ENCODE peak calls at places on chromosomes 13 and 19, in five cellular contexts. E, G, Q, T and R are unnamed samples.

GRCh38 chr19:51688665-51689571 is 4.2 kb upstream of the SPACA6 start:
- DNase-seq in E (peak), G (peak), Q (peak), T (peak), R (peak)

GRCh38 chr19:45179063-45179847 is 671 bp downstream of the BLOC1S3 start:
- DNase-seq in E (no peak), G (no peak), Q (no peak), T (peak), R (peak)

GRCh38 chr13:43272866-43273265 is 249.5 kb downstream of the DNAJC15 start:
- DNase-seq in E (no peak), G (no peak), Q (no peak), T (no peak), R (no peak)

GRCh38 chr19:1624458-1624857 is 19.2 kb upstream of the UQCR11 start:
- DNase-seq in E (peak), G (peak), Q (peak), T (peak), R (peak)

GRCh38 chr13:84399320-84400085 is 517.2 kb upstream of the SLITRK1 start:
- DNase-seq in E (no peak), G (peak), Q (no peak), T (no peak), R (no peak)

GRCh38 chr19:42601811-42602443 is 7.2 kb upstream of the CEACAM8 start:
- DNase-seq in E (peak), G (no peak), Q (no peak), T (peak), R (no peak)

GRCh38 chr13:40480012-40480914 is 186.2 kb downstream of the FOXO1 start:
- DNase-seq in E (no peak), G (no peak), Q (no peak), T (no peak), R (no peak)

GRCh38 chr19:50358483-50359431 is 6.7 kb downstream of the NAPSA start:
- DNase-seq in E (no peak), G (no peak), Q (no peak), T (peak), R (no peak)

GRCh38 chr19:38090561-38090960 is 133.5 kb downstream of the DPF1 start:
- DNase-seq in E (no peak), G (no peak), Q (no peak), T (no peak), R (no peak)

GRCh38 chr19:55611983-55612645 is 6.7 kb downstream of the ZNF865 start:
- DNase-seq in E (no peak), G (no peak), Q (no peak), T (no peak), R (no peak)

GRCh38 chr13:113616281-113616906 is 31.8 kb downstream of the TFDP1 start:
- DNase-seq in E (no peak), G (no peak), Q (no peak), T (peak), R (peak)

GRCh38 chr19:16336571-16336970 is 11.9 kb downstream of the KLF2 start:
- DNase-seq in E (no peak), G (no peak), Q (no peak), T (no peak), R (no peak)

GRCh38 chr19:50833117-50833801 is at the start of gene KLK15:
- DNase-seq in E (no peak), G (no peak), Q (no peak), T (no peak), R (no peak)

GRCh38 chr19:41265376-41266153 is 1.4 kb downstream of the HNRNPUL1 start:
- DNase-seq in E (no peak), G (no peak), Q (no peak), T (peak), R (peak)

GRCh38 chr13:41568990-41569387 is 111.6 kb downstream of the RGCC start:
- DNase-seq in E (no peak), G (no peak), Q (no peak), T (no peak), R (no peak)

GRCh38 chr13:113770441-113770840 is 11.4 kb downstream of the TMEM255B start:
- DNase-seq in E (no peak), G (no peak), Q (no peak), T (no peak), R (no peak)

GRCh38 chr13:51910508-51910907 is 48.7 kb downstream of the CCDC70 start:
- DNase-seq in E (peak), G (no peak), Q (no peak), T (no peak), R (no peak)

GRCh38 chr13:107866666-107867623 is 348.4 kb downstream of the LIG4 start:
- DNase-seq in E (peak), G (peak), Q (peak), T (no peak), R (peak)

GRCh38 chr19:45135176-45135575 is 25.6 kb downstream of the NKPD1 start:
- DNase-seq in E (no peak), G (no peak), Q (no peak), T (no peak), R (no peak)

GRCh38 chr19:31258211-31259052 is 90.8 kb downstream of the TSHZ3 start:
- DNase-seq in E (no peak), G (no peak), Q (peak), T (no peak), R (no peak)

GRCh38 chr19:31261019-31261595 is 88.1 kb downstream of the TSHZ3 start:
- DNase-seq in E (no peak), G (no peak), Q (no peak), T (no peak), R (no peak)

GRCh38 chr19:31261651-31262331 is 87.4 kb downstream of the TSHZ3 start:
- DNase-seq in E (no peak), G (no peak), Q (no peak), T (no peak), R (peak)

GRCh38 chr19:31262673-31263308 is 86.4 kb downstream of the TSHZ3 start:
- DNase-seq in E (peak), G (no peak), Q (no peak), T (no peak), R (peak)

DNA sequence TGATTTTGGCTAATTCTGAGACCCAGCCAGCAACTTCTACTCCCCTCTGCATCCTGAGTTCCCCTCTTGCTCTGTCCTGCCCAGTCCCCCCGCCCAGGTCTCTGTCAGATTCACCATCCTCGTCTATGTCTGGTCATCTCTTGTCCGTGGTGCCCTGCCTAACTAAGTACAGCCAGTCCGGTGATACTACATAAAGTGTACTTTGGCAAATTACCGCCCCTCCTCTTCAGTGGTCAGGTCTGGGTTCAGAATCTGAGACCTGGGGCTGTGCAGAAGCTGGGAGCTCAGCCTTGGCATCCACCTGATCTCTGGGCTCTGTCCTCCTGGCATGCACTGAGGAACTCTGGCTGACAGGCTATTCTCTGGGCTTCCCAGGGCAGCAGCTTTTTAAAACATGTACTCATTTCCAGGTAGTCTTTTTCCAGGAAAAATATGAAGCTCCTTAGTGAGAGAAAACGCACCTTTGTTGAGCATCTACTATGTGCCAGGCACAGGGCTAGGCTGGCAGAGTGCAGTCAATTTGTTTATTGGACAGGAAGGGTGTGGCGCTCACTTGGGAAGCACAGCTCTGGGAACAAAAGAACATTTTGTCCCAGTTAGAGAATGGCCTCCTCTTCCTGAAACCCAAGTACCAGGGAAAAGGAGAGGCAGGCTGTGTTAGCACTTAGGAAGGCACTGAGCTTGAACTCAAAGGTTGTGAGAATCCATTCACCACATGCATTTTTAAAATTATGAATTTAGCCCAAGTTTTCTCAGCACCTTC is 88.9 kb downstream of the TSHZ3 start:
- DNase-seq in E (no peak), G (no peak), Q (no peak), T (no peak), R (no peak)
- H2BK12ac ChIP-seq in E (no peak), G (no peak), Q (no peak), T (no peak), R (peak)

DNA sequence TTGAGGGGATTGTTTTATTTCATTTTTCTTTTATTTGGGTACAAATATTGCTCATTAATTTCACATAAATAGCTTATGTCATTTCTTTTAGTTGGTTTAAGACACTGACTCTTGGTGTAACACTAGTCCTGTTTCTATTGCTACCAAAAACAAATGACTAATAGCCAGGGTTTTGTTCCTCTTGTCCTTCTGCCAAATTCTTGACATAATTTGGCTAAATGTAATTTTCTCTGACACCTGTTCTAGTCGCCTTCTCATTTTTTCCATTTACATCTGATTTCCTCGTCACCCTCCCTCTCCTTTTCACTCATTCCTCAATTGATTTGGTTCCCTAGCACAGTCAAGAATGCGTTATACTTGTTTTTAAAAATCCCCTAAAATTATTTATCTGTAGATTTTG is 1718.7 kb downstream of the EFNB2 start:
- DNase-seq in E (no peak), G (no peak), Q (no peak), T (peak), R (no peak)
- H2BK12ac ChIP-seq in E (no peak), G (no peak), Q (no peak), T (no peak), R (no peak)

GRCh38 chr13:90622547-90622946 is 724.9 kb upstream of the MIR17HG start:
- DNase-seq in E (no peak), G (no peak), Q (no peak), T (no peak), R (no peak)
- H2BK12ac ChIP-seq in E (no peak), G (no peak), Q (no peak), T (no peak), R (no peak)

GRCh38 chr19:53290758-53291549 is 23.4 kb upstream of the VN1R4 start:
- DNase-seq in E (no peak), G (no peak), Q (no peak), T (no peak), R (no peak)

DNA sequence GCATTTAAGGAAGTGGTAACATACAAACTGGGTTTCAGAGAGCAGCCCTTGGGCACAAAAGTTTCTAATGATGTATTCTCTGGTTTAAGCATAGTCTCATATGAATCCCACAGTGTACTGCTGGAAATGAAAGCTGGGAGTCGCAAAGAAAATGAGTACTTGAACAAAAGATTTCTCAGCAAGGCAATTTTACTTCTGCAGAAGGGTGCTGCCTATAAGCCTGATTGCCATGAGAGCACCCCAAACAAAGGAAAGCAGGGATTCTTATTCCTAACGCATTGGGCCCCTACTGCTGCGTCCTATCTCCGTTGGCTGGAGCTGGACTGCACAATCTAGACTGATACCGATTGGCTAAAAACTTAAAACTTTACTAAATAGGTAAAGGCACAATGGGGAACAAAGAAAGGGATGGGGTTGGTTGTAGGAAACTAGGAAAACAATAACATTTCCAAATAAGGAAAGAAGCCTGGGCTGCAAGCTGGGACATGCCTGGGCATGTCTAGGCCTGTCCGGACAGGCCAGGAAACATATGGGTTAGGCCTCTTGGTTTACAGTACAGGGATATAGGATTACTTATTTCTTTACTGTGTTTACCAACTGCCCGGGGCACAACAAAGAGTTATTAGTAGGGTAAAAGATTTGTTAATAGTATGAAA is 27.4 kb upstream of the VN1R4 start:
- DNase-seq in E (peak), G (no peak), Q (no peak), T (no peak), R (peak)
- H2BK12ac ChIP-seq in E (no peak), G (no peak), Q (peak), T (no peak), R (no peak)

DNA sequence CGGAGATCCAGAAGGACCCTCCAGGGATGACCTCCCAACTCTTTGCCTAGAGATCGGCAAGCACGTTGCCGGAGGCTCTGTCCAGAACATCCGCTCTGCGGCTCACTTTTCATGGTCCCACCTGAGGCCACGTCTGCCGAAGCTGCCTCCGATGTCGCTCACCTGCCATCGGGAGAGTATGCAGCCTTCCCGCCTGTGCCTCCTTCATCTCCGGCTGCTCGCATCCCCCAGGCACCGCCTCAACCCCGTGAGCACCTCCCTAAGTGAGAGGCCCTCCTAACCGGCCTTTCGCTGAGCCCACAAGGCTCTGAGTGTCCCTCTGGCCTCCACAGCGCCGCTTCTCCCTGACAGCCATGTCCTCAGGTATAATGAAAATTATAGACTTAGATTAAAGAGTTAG is 275.1 kb downstream of the EFNB2 start:
- DNase-seq in E (no peak), G (no peak), Q (no peak), T (no peak), R (no peak)
- H2BK12ac ChIP-seq in E (no peak), G (no peak), Q (no peak), T (no peak), R (no peak)

GRCh38 chr19:3619631-3620012 is 7.0 kb downstream of the CACTIN start:
- DNase-seq in E (no peak), G (no peak), Q (no peak), T (no peak), R (no peak)
- H2BK12ac ChIP-seq in E (no peak), G (no peak), Q (no peak), T (no peak), R (no peak)

DNA sequence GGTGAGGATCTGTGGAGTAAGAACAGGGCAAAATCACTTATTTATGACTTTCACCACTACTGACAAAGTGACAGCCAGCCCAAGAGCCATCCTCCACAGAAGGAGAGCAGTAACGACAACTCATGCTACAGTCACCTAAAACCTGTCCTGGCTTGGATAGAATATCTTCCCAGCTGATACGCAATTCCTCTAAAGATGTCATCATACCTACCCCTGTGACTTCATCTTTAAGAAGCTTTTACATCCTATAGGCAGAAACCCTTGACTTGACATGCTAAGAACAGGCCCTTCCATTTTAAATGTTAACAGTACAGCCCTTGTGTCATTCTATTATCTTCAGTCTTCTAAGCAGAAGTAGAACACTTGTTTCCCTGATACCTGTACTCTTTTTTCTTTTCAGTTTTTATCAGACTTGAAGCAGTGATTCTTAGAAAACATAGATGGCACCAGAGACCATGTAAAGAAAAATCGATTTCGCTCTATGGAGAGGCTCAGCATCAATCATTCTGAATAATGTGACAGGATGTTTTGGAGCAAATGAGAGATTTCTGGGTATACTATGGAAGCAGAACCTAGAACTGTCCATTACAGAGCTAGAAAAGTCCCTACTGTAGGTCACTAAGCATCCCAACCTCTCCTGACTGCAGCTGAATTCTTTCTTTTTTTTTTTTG is 20.1 kb downstream of the STOML3 start:
- DNase-seq in E (no peak), G (no peak), Q (no peak), T (peak), R (no peak)
- H2BK12ac ChIP-seq in E (no peak), G (no peak), Q (no peak), T (no peak), R (no peak)